ENCODE peak calls at places on chromosomes 5 and 9, in eight cellular contexts. A is progenitor cell of endocrine pancreas, F is tibial artery, X is Calu3, Z is spleen, O is activated B cell treated with CpG ODN at 0.5 μM for 24 hours, J is GM12865, H is AG04450. W is an unnamed sample.

GRCh38 chr5:54518146-54519082 is 855 bp downstream of the SNX18 start:
- DNase-seq in A (peak; percentile 41), F (peak; percentile 43), X (peak; percentile 60), Z (peak; percentile 95), O (peak; percentile 59), J (peak; percentile 32), H (no peak), W (peak; percentile 52)

GRCh38 chr5:15500326-15500958 is 462 bp downstream of the FBXL7 start:
- DNase-seq in A (peak; percentile 19), F (peak; percentile 54), X (no peak), Z (peak; percentile 75), O (no peak), J (no peak), H (no peak), W (no peak)

GRCh38 chr5:52989781-52990530 is 804 bp downstream of the ITGA2 start:
- DNase-seq in A (peak; percentile 30), F (peak; percentile 40), X (peak; percentile 46), Z (peak; percentile 78), O (no peak), J (peak; percentile 29), H (no peak), W (no peak)

GRCh38 chr9:27496134-27496504 is 28.0 kb upstream of the IFNK start:
- DNase-seq in A (no peak), F (no peak), X (no peak), Z (no peak), O (no peak), J (no peak), H (no peak), W (no peak)

GRCh38 chr9:93193978-93194377 is 10.0 kb downstream of the WNK2 start:
- DNase-seq in A (no peak), F (no peak), X (no peak), Z (no peak), O (no peak), J (no peak), H (no peak), W (no peak)

GRCh38 chr5:136619556-136619955 is 254.2 kb upstream of the TRPC7 start:
- DNase-seq in A (no peak), F (no peak), X (no peak), Z (no peak), O (no peak), J (no peak), H (no peak), W (no peak)

GRCh38 chr9:69894720-69895119 is 74.1 kb downstream of the CFAP95 start:
- DNase-seq in A (no peak), F (no peak), X (no peak), Z (no peak), O (no peak), J (no peak), H (no peak), W (no peak)

GRCh38 chr5:141835928-141836667 is 42.1 kb downstream of the PCDH1 start:
- DNase-seq in A (no peak), F (no peak), X (no peak), Z (no peak), O (no peak), J (no peak), H (no peak), W (no peak)

GRCh38 chr5:173016621-173017046 is 33.1 kb downstream of the ATP6V0E1 start:
- DNase-seq in A (no peak), F (peak; percentile 62), X (peak; percentile 43), Z (no peak), O (no peak), J (no peak), H (no peak), W (no peak)

DNA sequence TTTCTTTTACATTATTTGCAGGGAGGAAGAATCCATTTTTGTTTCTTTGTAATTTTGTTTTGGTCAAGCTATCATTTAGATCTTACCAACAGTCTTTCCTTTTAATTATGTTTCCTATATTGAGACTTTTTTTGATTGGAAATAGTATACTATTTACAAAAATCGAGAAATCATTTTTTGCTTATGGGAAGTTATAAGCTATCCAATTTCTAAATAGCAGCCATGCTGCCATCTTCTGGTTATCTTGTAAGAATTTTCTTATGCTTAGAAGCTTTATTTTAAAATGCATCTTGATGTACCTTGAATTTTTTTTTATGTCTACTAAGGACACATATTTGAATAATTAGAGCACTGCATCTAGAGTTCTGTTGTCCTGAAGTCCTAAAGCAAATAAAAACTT is 821.2 kb downstream of the PTPRD start:
- DNase-seq in A (no peak), F (no peak), X (no peak), Z (no peak), O (no peak), J (peak; percentile 9), H (no peak), W (no peak)
- TF ChIP-seq CTCF in A (peak; percentile 29), F (peak; percentile 39), X (no peak), Z (no peak), O (no peak), J (peak; percentile 4), H (no peak), W (no peak)

GRCh38 chr5:169439362-169439761 is 138.4 kb upstream of the SLIT3 start:
- DNase-seq in A (no peak), F (no peak), X (no peak), Z (no peak), O (no peak), J (no peak), H (no peak), W (no peak)

GRCh38 chr5:169443249-169443784 is 140.3 kb upstream of the SPDL1 start:
- DNase-seq in A (no peak), F (no peak), X (no peak), Z (no peak), O (no peak), J (no peak), H (no peak), W (no peak)

GRCh38 chr5:169435506-169436230 is 134.7 kb upstream of the SLIT3 start:
- DNase-seq in A (no peak), F (peak; percentile 35), X (no peak), Z (no peak), O (no peak), J (no peak), H (no peak), W (no peak)

GRCh38 chr5:169442354-169443248 is 141.0 kb upstream of the SPDL1 start:
- DNase-seq in A (no peak), F (no peak), X (no peak), Z (no peak), O (no peak), J (no peak), H (no peak), W (no peak)

GRCh38 chr5:169440107-169440701 is 139.3 kb upstream of the SLIT3 start:
- DNase-seq in A (no peak), F (no peak), X (no peak), Z (no peak), O (no peak), J (no peak), H (no peak), W (no peak)
- TF ChIP-seq CTCF in A (no peak), F (no peak), X (no peak), Z (no peak), O (no peak), J (no peak), H (no peak), W (no peak)

GRCh38 chr5:34915856-34916192 is 313 bp downstream of the BRIX1 start:
- DNase-seq in A (no peak), F (no peak), X (no peak), Z (no peak), O (no peak), J (peak; percentile 33), H (no peak), W (no peak)

GRCh38 chr5:34916518-34916917 is 1.0 kb downstream of the BRIX1 start:
- DNase-seq in A (no peak), F (no peak), X (no peak), Z (no peak), O (no peak), J (no peak), H (no peak), W (no peak)

GRCh38 chr5:34918025-34918424 is 2.5 kb downstream of the BRIX1 start:
- DNase-seq in A (no peak), F (no peak), X (no peak), Z (no peak), O (no peak), J (no peak), H (no peak), W (no peak)

GRCh38 chr5:34915139-34915855 is at the start of the genes BRIX1 and RAD1:
- DNase-seq in A (peak; percentile 86), F (peak; percentile 97), X (peak; percentile 96), Z (peak; percentile 100), O (peak; percentile 92), J (peak; percentile 98), H (peak; percentile 90), W (peak; percentile 95)

GRCh38 chr5:34919077-34919476 is 3.6 kb downstream of the BRIX1 start:
- DNase-seq in A (no peak), F (no peak), X (no peak), Z (no peak), O (no peak), J (no peak), H (no peak), W (no peak)
- TF ChIP-seq CTCF in A (peak; percentile 24), F (no peak), X (no peak), Z (no peak), O (no peak), J (peak; percentile 12), H (peak; percentile 14), W (no peak)

DNA sequence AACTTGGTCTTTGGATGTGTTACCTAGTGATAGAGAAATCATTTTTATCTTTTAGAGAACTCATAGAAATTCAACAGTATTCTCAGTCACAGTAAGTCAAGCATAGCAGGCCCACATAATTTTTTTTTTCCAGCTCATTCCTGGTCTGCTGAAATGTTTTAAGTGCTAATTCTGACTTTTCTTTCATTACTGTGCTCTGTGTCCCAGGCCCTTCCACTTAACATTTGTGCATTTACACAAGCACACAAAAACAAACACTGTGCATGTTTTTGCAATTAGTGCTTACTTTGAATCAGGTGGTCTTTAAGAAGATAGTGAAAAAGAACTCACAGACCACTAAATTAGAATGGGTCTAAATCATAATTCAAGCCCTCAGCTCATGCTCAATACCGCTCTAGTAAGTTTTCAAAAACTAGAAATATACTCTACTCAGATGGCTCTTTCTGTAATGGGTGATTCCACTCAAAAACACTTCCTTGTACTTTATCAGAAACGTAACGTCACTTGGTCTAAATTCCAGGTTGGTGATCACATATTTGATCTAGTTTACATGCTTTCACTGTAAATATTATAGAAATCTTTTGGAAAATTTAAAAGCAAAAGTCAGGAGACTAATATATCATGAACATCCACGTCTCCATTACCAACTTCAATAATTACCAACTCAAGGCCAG is 107.8 kb downstream of the PCSK5 start:
- DNase-seq in A (no peak), F (no peak), X (no peak), Z (no peak), O (no peak), J (no peak), H (no peak), W (no peak)
- TF ChIP-seq CTCF in A (no peak), F (no peak), X (no peak), Z (no peak), O (no peak), J (no peak), H (no peak), W (no peak)

W was measured in CD14-positive monocyte.